ENCODE peak calls at places on chromosomes 12 and 14, in ten cellular contexts. M is HEK293T; K is ELF-1; F is ureter; R is H1; G is AG10803; P is hypothalamus; X is stimulated activated CD4-positive, alpha-beta T cell treated with anti-CD3 and anti-CD28 coated beads, Interleukin-15, amount 100 ng/mL, for 1 hour; Y is CD8-positive, alpha-beta T cell; O is germinal center. U is an unnamed sample.

GRCh38 chr12:122421815-122422737 is at the start of gene CLIP1:
- DNase-seq in G (peak; percentile 80), O (peak; percentile 55), X (peak; percentile 21), R (no peak), Y (peak; percentile 77), M (peak; percentile 66), K (peak; percentile 87), F (peak; percentile 58), P (no peak), U (no peak)

GRCh38 chr14:81384900-81385299 is 15.2 kb downstream of the STON2 start:
- DNase-seq in F (no peak), M (no peak), R (no peak), X (no peak), Y (no peak), P (no peak), K (no peak), G (peak; percentile 84), O (no peak), U (no peak)

GRCh38 chr12:75665216-75665615 is 153.8 kb upstream of the KRR1 start:
- DNase-seq in K (no peak), F (no peak), O (no peak), P (no peak), G (peak; percentile 56), M (no peak), R (no peak), X (no peak), Y (no peak), U (no peak)

GRCh38 chr12:65670775-65671174 is 153.5 kb upstream of the HMGA2 start:
- DNase-seq in K (no peak), O (no peak), F (no peak), M (no peak), Y (no peak), R (no peak), P (no peak), G (peak; percentile 29), X (no peak), U (no peak)

GRCh38 chr14:31261859-31262739 is 54.5 kb upstream of the HECTD1 start:
- DNase-seq in G (peak; percentile 69), F (peak; percentile 51), O (no peak), M (no peak), K (peak; percentile 32), Y (no peak), X (no peak), P (no peak), R (no peak), U (no peak)

GRCh38 chr14:63860146-63860545 is 7.3 kb downstream of the SYNE2 start:
- DNase-seq in X (no peak), M (no peak), Y (no peak), P (no peak), R (no peak), F (no peak), G (no peak), K (peak; percentile 68), O (no peak), U (no peak)

GRCh38 chr12:65740873-65741600 is 83.2 kb upstream of the HMGA2 start:
- DNase-seq in G (peak; percentile 71), K (peak; percentile 91), Y (peak; percentile 63), O (peak; percentile 70), R (no peak), P (no peak), F (peak; percentile 55), X (peak; percentile 8), M (peak; percentile 92), U (no peak)

GRCh38 chr14:29710015-29710414 is 217.6 kb downstream of the PRKD1 start:
- DNase-seq in K (no peak), Y (no peak), R (no peak), P (no peak), G (peak; percentile 3), M (no peak), F (no peak), X (no peak), O (no peak), U (no peak)

GRCh38 chr14:57761800-57762199 is 104.1 kb downstream of the SLC35F4 start:
- DNase-seq in R (no peak), Y (no peak), F (no peak), P (no peak), K (no peak), X (no peak), O (no peak), G (no peak), M (no peak), U (no peak)

GRCh38 chr14:98070521-98070920 is 1201.5 kb downstream of the BCL11B start:
- DNase-seq in O (no peak), K (peak; percentile 36), M (no peak), F (no peak), G (no peak), X (no peak), P (no peak), R (no peak), Y (no peak), U (no peak)

GRCh38 chr12:119624971-119625370 is 31.4 kb downstream of the TMEM233 start:
- DNase-seq in M (no peak), O (no peak), G (no peak), Y (no peak), K (no peak), R (no peak), X (no peak), P (no peak), F (no peak), U (no peak)

GRCh38 chr12:47725893-47726292 is 603 bp upstream of the ENDOU start:
- DNase-seq in M (no peak), X (no peak), K (no peak), O (peak; percentile 77), F (no peak), P (no peak), Y (no peak), G (peak; percentile 84), R (no peak), U (no peak)

GRCh38 chr14:64698899-64699298 is 5.3 kb upstream of the PLEKHG3 start:
- DNase-seq in M (no peak), O (no peak), X (no peak), F (no peak), G (no peak), R (no peak), P (no peak), K (no peak), Y (no peak), U (peak; percentile 28)

GRCh38 chr12:31947971-31948370 is 11.2 kb upstream of the RESF1 start:
- DNase-seq in O (no peak), K (no peak), Y (no peak), P (no peak), R (no peak), F (no peak), M (no peak), G (no peak), X (no peak), U (no peak)

GRCh38 chr14:76891436-76891835 is 65.2 kb downstream of the LRRC74A start:
- DNase-seq in M (no peak), X (no peak), P (no peak), O (no peak), K (no peak), F (no peak), R (no peak), Y (no peak), G (peak; percentile 16), U (no peak)

GRCh38 chr14:102932484-102933248 is 10.2 kb downstream of the AMN start:
- DNase-seq in Y (no peak), F (no peak), R (no peak), K (no peak), P (no peak), G (no peak), X (no peak), O (no peak), M (no peak), U (no peak)

GRCh38 chr12:45409966-45410365 is 194.1 kb downstream of the ANO6 start:
- DNase-seq in P (no peak), X (no peak), F (no peak), M (no peak), K (no peak), G (peak; percentile 85), O (no peak), R (no peak), Y (no peak), U (no peak)

GRCh38 chr12:51721281-51721940 is 127.1 kb downstream of the FIGNL2 start:
- DNase-seq in F (peak; percentile 49), O (peak; percentile 27), P (no peak), R (peak; percentile 31), G (no peak), M (no peak), X (no peak), K (peak; percentile 75), Y (peak; percentile 70), U (no peak)

GRCh38 chr14:23089498-23090253 is 5.3 kb downstream of the ACIN1 start:
- DNase-seq in R (no peak), G (no peak), P (no peak), K (no peak), Y (no peak), M (no peak), O (no peak), F (no peak), X (no peak), U (no peak)

GRCh38 chr12:11707535-11707934 is 58.1 kb downstream of the ETV6 start:
- DNase-seq in O (no peak), P (no peak), K (no peak), R (no peak), M (no peak), X (no peak), F (no peak), G (no peak), Y (no peak), U (no peak)

GRCh38 chr12:1607940-1608782 is 13.8 kb upstream of the FBXL14 start:
- DNase-seq in O (no peak), X (no peak), G (peak; percentile 80), Y (no peak), K (no peak), P (no peak), R (no peak), M (no peak), F (no peak), U (no peak)

GRCh38 chr12:1781770-1782169 is 38.6 kb upstream of the LRTM2 start:
- DNase-seq in P (no peak), X (no peak), F (no peak), K (no peak), M (no peak), Y (no peak), O (no peak), G (no peak), R (no peak), U (no peak)

GRCh38 chr12:11513288-11513687 is 117.9 kb upstream of the PRB2 start:
- DNase-seq in O (no peak), M (peak; percentile 19), R (no peak), F (no peak), K (no peak), X (no peak), G (no peak), P (no peak), Y (no peak), U (peak; percentile 35)

GRCh38 chr14:55120466-55121144 is 8.4 kb upstream of the LGALS3 start:
- DNase-seq in X (no peak), G (no peak), F (no peak), M (no peak), P (no peak), K (no peak), Y (no peak), R (no peak), O (no peak), U (no peak)

GRCh38 chr12:5796171-5797091 is 148.6 kb downstream of the ANO2 start:
- DNase-seq in Y (no peak), O (no peak), R (no peak), G (peak; percentile 22), F (no peak), P (no peak), K (peak; percentile 76), M (peak; percentile 60), X (no peak), U (peak; percentile 28)

GRCh38 chr12:69608114-69608513 is 2.6 kb downstream of the LRRC10 start:
- DNase-seq in Y (no peak), O (no peak), P (no peak), M (no peak), F (no peak), G (peak; percentile 10), K (no peak), R (no peak), X (no peak), U (no peak)

GRCh38 chr14:105325303-105325702 is 10.8 kb downstream of the PACS2 start:
- DNase-seq in F (no peak), M (no peak), X (no peak), P (no peak), G (no peak), O (no peak), R (no peak), K (no peak), Y (no peak), U (no peak)